ENCODE peak calls at places on chromosomes 6 and 20, in ten cellular contexts. G is K562, S is tibial nerve, C is stomach, V is breast epithelium, X is transverse colon, U is adrenal gland, F is esophagus muscularis mucosa, Q is uterus, D is heart left ventricle. W is an unnamed sample.

GRCh38 chr6:126054802-126055201 is 68.5 kb downstream of the TRMT11 start:
- DNase-seq in Q (no peak), U (no peak), C (no peak), F (no peak), D (no peak), S (no peak), X (no peak), G (no peak), V (no peak), W (peak; percentile 56)

GRCh38 chr6:14417377-14417776 is 299.8 kb downstream of the CD83 start:
- DNase-seq in F (no peak), V (no peak), G (no peak), U (no peak), X (peak; percentile 14), Q (no peak), D (no peak), C (no peak), S (no peak), W (no peak)

GRCh38 chr20:39013662-39014109 is 51.5 kb downstream of the DHX35 start:
- DNase-seq in U (no peak), X (no peak), V (no peak), F (no peak), Q (no peak), C (no peak), S (no peak), D (no peak), G (no peak), W (no peak)

GRCh38 chr20:23659989-23660837 is 22.5 kb upstream of the CST3 start:
- DNase-seq in V (no peak), G (peak; percentile 12), X (no peak), F (peak; percentile 90), S (peak; percentile 54), U (no peak), D (no peak), Q (no peak), C (no peak), W (no peak)

GRCh38 chr6:12992770-12993169 is 276.2 kb downstream of the PHACTR1 start:
- DNase-seq in F (no peak), V (no peak), Q (no peak), S (no peak), G (no peak), C (no peak), D (no peak), X (no peak), U (no peak), W (no peak)

GRCh38 chr6:166423051-166423745 is 40.5 kb upstream of the MPC1 start:
- DNase-seq in S (no peak), X (no peak), C (no peak), Q (no peak), F (no peak), D (no peak), U (no peak), V (no peak), G (no peak), W (no peak)

GRCh38 chr6:129731396-129731795 is 21.4 kb upstream of the ARHGAP18 start:
- DNase-seq in D (no peak), U (no peak), F (no peak), V (no peak), Q (no peak), S (no peak), X (no peak), G (no peak), C (no peak), W (no peak)

GRCh38 chr6:88165877-88166492 is at the start of gene CNR1:
- DNase-seq in Q (peak; percentile 32), C (peak; percentile 52), V (no peak), U (peak; percentile 59), D (peak; percentile 71), S (peak; percentile 27), X (peak; percentile 84), F (no peak), G (no peak), W (no peak)

GRCh38 chr20:33172781-33173180 is 4.8 kb downstream of the BPIFA2 start:
- DNase-seq in V (no peak), C (no peak), Q (no peak), X (no peak), U (peak; percentile 46), D (no peak), S (no peak), F (no peak), G (no peak), W (no peak)

GRCh38 chr20:25301357-25301920 is 53.6 kb downstream of the PYGB start:
- DNase-seq in V (no peak), Q (no peak), G (no peak), X (no peak), D (no peak), S (no peak), U (no peak), F (no peak), C (no peak), W (no peak)

GRCh38 chr20:513429-513828 is 30.2 kb downstream of the CSNK2A1 start:
- DNase-seq in S (no peak), D (no peak), U (no peak), Q (no peak), C (no peak), V (no peak), F (no peak), X (no peak), G (no peak), W (no peak)

GRCh38 chr6:151284431-151285060 is 44.8 kb downstream of the AKAP12 start:
- DNase-seq in V (no peak), G (no peak), S (no peak), F (no peak), Q (no peak), C (no peak), U (no peak), X (no peak), D (no peak), W (no peak)

GRCh38 chr6:167892835-167893234 is 66.1 kb downstream of the AFDN start:
- DNase-seq in V (no peak), U (no peak), F (no peak), X (no peak), D (no peak), S (no peak), Q (no peak), C (no peak), G (no peak), W (no peak)

GRCh38 chr6:167888098-167888497 is 61.4 kb downstream of the AFDN start:
- DNase-seq in X (no peak), S (no peak), U (no peak), Q (no peak), G (no peak), D (no peak), V (no peak), F (no peak), C (no peak), W (no peak)

GRCh38 chr6:167894965-167895364 is 68.3 kb downstream of the AFDN start:
- DNase-seq in Q (no peak), X (no peak), G (no peak), D (no peak), U (no peak), S (no peak), F (no peak), C (no peak), V (no peak), W (no peak)

GRCh38 chr6:167896648-167897047 is 69.9 kb downstream of the AFDN start:
- DNase-seq in S (no peak), V (no peak), F (no peak), D (no peak), U (no peak), X (no peak), C (no peak), Q (no peak), G (peak; percentile 34), W (no peak)

GRCh38 chr6:167893416-167893815 is 66.7 kb downstream of the AFDN start:
- DNase-seq in X (no peak), G (no peak), S (no peak), U (no peak), V (no peak), D (no peak), Q (no peak), F (no peak), C (no peak), W (no peak)
- H3K4me3 ChIP-seq in X (no peak overlapping the region), G (no peak overlapping the region), S (no peak overlapping the region), U (no peak overlapping the region), V (no peak overlapping the region), D (no peak overlapping the region), Q (no peak overlapping the region), F (no peak overlapping the region), C (no peak overlapping the region), W (no peak overlapping the region)

DNA sequence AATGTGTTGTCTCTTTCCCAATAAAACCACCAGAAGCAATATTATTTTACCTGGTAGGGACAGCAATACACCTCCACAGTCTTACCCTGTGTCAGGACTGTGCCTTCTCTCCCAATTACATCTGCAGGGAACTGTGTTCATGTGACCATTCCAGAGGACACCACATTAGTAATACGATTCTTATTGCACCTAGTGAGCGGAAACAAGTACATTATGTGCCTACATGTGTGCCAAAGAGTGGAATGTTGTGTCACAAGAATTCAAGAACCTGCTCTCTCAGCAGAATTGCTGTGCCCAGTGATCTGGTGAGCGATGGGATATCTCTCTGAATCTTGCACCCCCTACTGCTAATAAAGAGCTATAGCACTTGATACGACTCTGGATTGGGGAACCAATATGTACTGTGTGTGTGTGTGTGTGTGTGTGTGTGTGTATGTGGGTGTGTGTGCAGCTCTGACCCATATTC is 57.4 kb upstream of the FOXC1 start:
- DNase-seq in S (no peak), D (no peak), F (no peak), X (no peak), G (peak; percentile 27), V (no peak), Q (no peak), C (no peak), U (no peak), W (peak; percentile 80)
- TF ChIP-seq CTCF in S (no peak), D (no peak), F (peak; percentile 31), X (peak; percentile 21), G (peak; percentile 10), V (no peak), Q (no peak), C (no peak), U (peak; percentile 13), W (peak; percentile 59)

DNA sequence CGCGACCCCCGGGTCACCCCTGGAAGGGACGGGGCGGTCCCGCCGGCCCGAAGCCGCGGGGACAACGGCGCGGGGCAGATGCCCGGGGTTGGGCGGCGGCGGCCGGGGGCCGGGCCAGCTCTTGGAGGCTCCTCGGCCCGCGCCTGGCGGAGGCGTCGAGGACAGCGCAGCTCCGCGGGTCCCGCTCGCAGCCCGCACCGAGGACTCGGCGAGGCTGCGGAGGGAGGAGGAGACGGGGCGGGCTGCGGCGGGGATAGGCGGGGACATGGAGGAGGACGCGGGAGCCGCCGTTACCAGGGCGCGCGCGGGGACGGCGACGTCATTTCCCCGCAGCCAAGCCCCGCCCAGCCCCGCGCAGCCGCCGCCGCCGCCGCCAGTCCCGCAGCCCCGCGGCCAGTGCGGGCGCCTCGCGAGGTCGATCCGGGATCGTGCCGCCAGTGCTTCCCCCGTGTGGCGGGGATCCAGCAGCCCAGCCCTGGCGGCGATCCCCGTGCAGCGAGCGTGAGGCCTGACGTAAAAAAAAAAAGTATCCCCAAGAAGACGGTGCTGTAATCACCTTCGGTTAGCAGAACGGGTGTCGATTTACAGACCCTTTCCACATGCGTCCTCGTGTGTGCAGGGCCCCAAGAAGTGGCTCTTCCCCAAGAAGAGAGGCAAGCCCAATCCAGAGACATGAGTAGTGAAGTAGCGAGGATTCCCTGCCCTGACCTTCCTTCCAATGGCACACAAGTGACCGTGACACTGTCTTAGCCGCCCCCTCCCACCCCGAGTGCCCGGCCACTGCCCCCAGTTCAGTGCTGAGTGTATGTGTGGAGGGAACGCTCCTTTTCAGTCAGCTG is at the start of gene FAM184A:
- DNase-seq in U (peak; percentile 71), F (peak; percentile 91), V (peak; percentile 27), C (peak; percentile 65), X (peak; percentile 65), Q (peak; percentile 61), G (peak; percentile 86), S (peak; percentile 37), D (peak; percentile 81), W (peak; percentile 35)
- TF ChIP-seq POLR2A in U (no peak), F (no peak), V (no peak), C (no peak), X (no peak), Q (peak; percentile 46), G (peak; percentile 71), S (no peak), D (no peak), W (no peak)

GRCh38 chr6:52573295-52573694 is 3.6 kb downstream of the TRAM2 start:
- DNase-seq in G (no peak), C (no peak), V (no peak), S (no peak), D (no peak), F (no peak), X (no peak), Q (no peak), U (no peak), W (no peak)
- H3K4me3 ChIP-seq in G (no peak overlapping the region), C (no peak overlapping the region), V (peak overlapping the region; percentile 87), S (no peak overlapping the region), D (no peak overlapping the region), F (peak overlapping the region; percentile 31), X (no peak overlapping the region), Q (peak overlapping the region; percentile 8), U (no peak overlapping the region), W (no peak overlapping the region)

W was measured in NB4.